ENCODE peak calls at places on chromosomes 12 and 14, in four cellular contexts. One of them, this sample, is unnamed.

GRCh38 chr14:22630486-22630885 is 13.7 kb downstream of the OR6J1 start:
- DNase-seq in HepG2: no peak
- DNase-seq in K562: no peak
- DNase-seq in HCT116: no peak
- DNase-seq in this sample: no peak

GRCh38 chr12:56034586-56035332 is 7.0 kb upstream of the RPS26 start:
- DNase-seq in HepG2: no peak
- DNase-seq in K562: no peak
- DNase-seq in HCT116: no peak
- DNase-seq in this sample: no peak

GRCh38 chr12:113252494-113252893 is 31.2 kb downstream of the TPCN1 start:
- DNase-seq in HCT116: no peak
- DNase-seq in HepG2: no peak
- DNase-seq in K562: no peak
- DNase-seq in this sample: no peak

GRCh38 chr12:102300824-102301461 is 103.3 kb upstream of the PMCH start:
- DNase-seq in K562: peak
- DNase-seq in HepG2: peak
- DNase-seq in HCT116: peak
- DNase-seq in this sample: peak

GRCh38 chr12:31339831-31340622 is 14.1 kb upstream of the SINHCAF start:
- DNase-seq in HCT116: no peak
- DNase-seq in HepG2: no peak
- DNase-seq in K562: no peak
- DNase-seq in this sample: no peak

GRCh38 chr12:106814649-106815048 is 40.2 kb downstream of the RIC8B start:
- DNase-seq in K562: no peak
- DNase-seq in HepG2: no peak
- DNase-seq in HCT116: no peak
- DNase-seq in this sample: no peak

GRCh38 chr12:74945771-74946198 is 263.9 kb downstream of the KCNC2 start:
- DNase-seq in HCT116: no peak
- DNase-seq in K562: no peak
- DNase-seq in HepG2: no peak
- DNase-seq in this sample: no peak

GRCh38 chr14:83594874-83595273 is 1935.1 kb upstream of the FLRT2 start:
- DNase-seq in HepG2: no peak
- DNase-seq in K562: no peak
- DNase-seq in HCT116: no peak
- DNase-seq in this sample: no peak

GRCh38 chr12:116465407-116465806 is 93.8 kb upstream of the MAP1LC3B2 start:
- DNase-seq in HCT116: no peak
- DNase-seq in HepG2: no peak
- DNase-seq in K562: no peak
- DNase-seq in this sample: no peak

GRCh38 chr12:110917467-110917866 is 2.9 kb downstream of the MYL2 start:
- DNase-seq in HCT116: peak
- DNase-seq in HepG2: peak
- DNase-seq in K562: no peak
- DNase-seq in this sample: no peak

GRCh38 chr12:124500232-124501079 is 67.0 kb downstream of the NCOR2 start:
- DNase-seq in K562: no peak
- DNase-seq in HCT116: no peak
- DNase-seq in HepG2: peak
- DNase-seq in this sample: no peak

GRCh38 chr14:95464103-95464502 is 52.3 kb downstream of the SYNE3 start:
- DNase-seq in HCT116: no peak
- DNase-seq in HepG2: no peak
- DNase-seq in K562: no peak
- DNase-seq in this sample: no peak

GRCh38 chr12:100434177-100434576 is 39.5 kb upstream of the NR1H4 start:
- DNase-seq in HCT116: no peak
- DNase-seq in K562: no peak
- DNase-seq in HepG2: no peak
- DNase-seq in this sample: no peak

GRCh38 chr14:65321370-65321875 is 91.1 kb upstream of the FUT8 start:
- DNase-seq in HCT116: no peak
- DNase-seq in K562: no peak
- DNase-seq in HepG2: no peak
- DNase-seq in this sample: no peak

GRCh38 chr12:34287986-34288962 is 266.0 kb downstream of the ALG10 start:
- DNase-seq in HCT116: no peak
- DNase-seq in HepG2: no peak
- DNase-seq in K562: no peak
- DNase-seq in this sample: no peak

GRCh38 chr12:109872-110271 is 43.3 kb downstream of the IQSEC3 start:
- DNase-seq in HCT116: no peak
- DNase-seq in K562: peak
- DNase-seq in HepG2: no peak
- DNase-seq in this sample: no peak

GRCh38 chr12:92297932-92298681 is 152.5 kb upstream of the BTG1 start:
- DNase-seq in HCT116: no peak
- DNase-seq in HepG2: no peak
- DNase-seq in K562: no peak
- DNase-seq in this sample: no peak

GRCh38 chr12:116559330-116560080 is at the start of gene MAP1LC3B2:
- DNase-seq in K562: peak
- DNase-seq in HCT116: peak
- DNase-seq in HepG2: peak
- DNase-seq in this sample: no peak

GRCh38 chr14:77623201-77623600 is 6.8 kb upstream of the SPTLC2 start:
- DNase-seq in HepG2: no peak
- DNase-seq in HCT116: no peak
- DNase-seq in K562: no peak
- DNase-seq in this sample: no peak

GRCh38 chr14:63960926-63961567 is 108.2 kb downstream of the SYNE2 start:
- DNase-seq in K562: no peak
- DNase-seq in HepG2: no peak
- DNase-seq in HCT116: no peak
- DNase-seq in this sample: no peak

GRCh38 chr12:97557116-97557515 is 94.5 kb downstream of the RMST start:
- DNase-seq in HepG2: no peak
- DNase-seq in K562: no peak
- DNase-seq in HCT116: no peak
- DNase-seq in this sample: no peak

GRCh38 chr12:75724913-75725312 is 213.5 kb upstream of the KRR1 start:
- DNase-seq in HepG2: peak
- DNase-seq in K562: peak
- DNase-seq in HCT116: peak
- DNase-seq in this sample: no peak

GRCh38 chr12:51788876-51789275 is 59.6 kb downstream of the FIGNL2 start:
- DNase-seq in K562: no peak
- DNase-seq in HCT116: no peak
- DNase-seq in HepG2: no peak
- DNase-seq in this sample: no peak
- TF ChIP-seq TCF7L2 in K562: no peak
- TF ChIP-seq TCF7L2 in HCT116: no peak
- TF ChIP-seq TCF7L2 in HepG2: no peak
- TF ChIP-seq TCF7L2 in this sample: no peak

DNA sequence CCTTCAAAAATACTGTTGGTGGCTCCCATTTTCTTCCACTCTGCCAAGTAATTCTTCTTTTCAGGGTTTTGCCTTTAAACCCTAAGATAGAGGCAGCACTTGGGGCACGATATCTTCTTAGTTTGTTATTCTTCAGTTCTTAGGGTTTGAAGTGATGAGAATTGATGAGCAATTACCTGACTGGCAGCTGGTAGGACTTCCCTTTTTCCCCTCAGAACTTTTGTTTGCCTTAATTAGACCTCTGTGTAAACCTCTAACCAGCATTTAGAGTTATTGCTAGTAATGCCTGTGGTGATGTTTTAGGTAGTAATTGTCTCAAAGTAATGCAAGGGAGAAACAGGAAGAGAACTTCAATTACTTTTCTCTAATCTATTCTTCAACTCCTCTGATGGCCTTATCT is 683.5 kb downstream of the RPL10L start:
- DNase-seq in HepG2: no peak
- DNase-seq in HCT116: no peak
- DNase-seq in K562: no peak
- DNase-seq in this sample: no peak
- TF ChIP-seq SIN3A in HepG2: no peak
- TF ChIP-seq SIN3A in HCT116: no peak
- TF ChIP-seq SIN3A in K562: no peak
- TF ChIP-seq SIN3A in this sample: no peak

GRCh38 chr14:105421723-105422615 is 2.3 kb downstream of the MTA1 start:
- DNase-seq in K562: no peak
- DNase-seq in HepG2: no peak
- DNase-seq in HCT116: no peak
- DNase-seq in this sample: no peak

GRCh38 chr14:105424861-105425260 is 5.2 kb downstream of the MTA1 start:
- DNase-seq in K562: no peak
- DNase-seq in HCT116: no peak
- DNase-seq in HepG2: no peak
- DNase-seq in this sample: no peak

GRCh38 chr14:105423488-105424195 is 4.0 kb downstream of the MTA1 start:
- DNase-seq in HCT116: no peak
- DNase-seq in K562: no peak
- DNase-seq in HepG2: no peak
- DNase-seq in this sample: no peak

GRCh38 chr14:105420976-105421674 is 1.5 kb downstream of the MTA1 start:
- DNase-seq in HCT116: no peak
- DNase-seq in K562: no peak
- DNase-seq in HepG2: no peak
- DNase-seq in this sample: no peak

DNA sequence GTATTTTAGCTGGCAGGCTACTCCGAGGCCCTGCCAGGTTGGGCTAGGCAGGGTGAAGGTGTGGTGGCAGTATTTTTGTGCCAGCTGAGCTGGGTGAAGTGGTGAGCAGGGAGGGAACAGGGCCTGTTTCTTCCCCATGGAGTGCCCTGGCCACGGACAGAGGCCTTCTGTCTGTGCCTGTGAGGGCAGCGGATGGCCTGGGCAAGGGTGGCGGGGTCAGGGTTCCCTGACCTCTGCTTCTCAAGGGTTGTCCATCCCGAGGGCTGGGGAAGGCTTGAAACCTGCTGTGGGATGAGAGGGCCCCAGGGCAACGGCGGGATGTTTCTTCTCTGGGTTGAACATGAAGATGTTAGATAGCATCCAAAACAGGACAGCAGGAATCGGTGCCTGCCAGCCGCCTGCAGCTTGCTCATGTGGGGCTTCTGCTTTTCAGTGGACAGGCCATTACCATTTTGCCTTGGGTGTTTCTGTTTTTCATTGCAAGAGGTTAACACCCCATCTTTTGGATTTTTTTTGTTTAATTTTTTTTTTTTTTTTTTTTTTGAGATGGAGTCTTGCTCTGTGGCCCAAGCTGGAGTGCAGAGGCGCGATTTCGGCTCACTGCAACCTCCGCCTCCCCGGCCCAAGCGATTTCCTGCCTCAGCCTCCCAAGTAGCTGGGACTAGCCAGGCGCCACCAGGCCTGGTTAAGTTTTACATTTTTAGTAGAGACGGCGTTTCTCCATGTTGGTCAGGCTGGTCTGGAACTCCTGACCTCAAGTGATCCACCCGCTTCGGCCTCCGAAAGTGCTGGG is 3.3 kb downstream of the MTA1 start:
- DNase-seq in HepG2: no peak
- DNase-seq in HCT116: no peak
- DNase-seq in K562: no peak
- DNase-seq in this sample: no peak
- TF ChIP-seq POLR2AphosphoS5 in HepG2: no peak
- TF ChIP-seq POLR2AphosphoS5 in HCT116: no peak
- TF ChIP-seq POLR2AphosphoS5 in K562: no peak
- TF ChIP-seq POLR2AphosphoS5 in this sample: no peak

GRCh38 chr14:69106451-69106850 is 46.5 kb downstream of the DCAF5 start:
- DNase-seq in K562: no peak
- DNase-seq in HCT116: no peak
- DNase-seq in HepG2: no peak
- DNase-seq in this sample: no peak
- TF ChIP-seq TCF7L2 in K562: no peak
- TF ChIP-seq TCF7L2 in HCT116: no peak
- TF ChIP-seq TCF7L2 in HepG2: no peak
- TF ChIP-seq TCF7L2 in this sample: no peak

DNA sequence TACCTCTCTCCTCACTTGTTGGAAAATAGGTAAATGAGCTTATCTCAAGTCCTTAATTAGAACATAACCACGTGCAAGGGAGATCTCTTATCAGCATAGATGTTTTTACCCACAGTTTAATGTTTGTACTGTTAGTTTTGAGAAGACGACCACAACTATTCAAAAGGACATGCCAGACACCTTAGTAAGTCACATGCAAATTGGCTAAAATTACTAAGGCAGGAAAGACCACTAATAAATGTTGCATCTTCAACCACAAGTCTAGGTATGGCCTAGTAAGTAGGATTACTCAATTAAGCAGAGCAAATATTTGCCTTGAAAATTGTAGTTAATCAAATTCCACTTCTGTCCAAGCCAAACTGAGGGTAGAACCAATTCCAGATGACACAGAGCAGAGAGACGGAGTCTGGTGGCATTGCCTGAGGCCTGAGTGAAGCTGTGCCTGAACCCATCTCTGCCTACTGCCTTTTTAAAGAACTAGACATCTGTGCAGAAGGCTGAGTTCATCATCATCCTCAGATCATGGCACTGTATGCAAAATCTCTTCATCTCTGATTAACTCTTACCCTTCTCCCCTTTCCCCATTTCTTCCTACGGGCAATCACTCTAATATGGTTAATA is 29.7 kb upstream of the CHST11 start:
- DNase-seq in K562: no peak
- DNase-seq in HCT116: no peak
- DNase-seq in HepG2: no peak
- DNase-seq in this sample: no peak
- TF ChIP-seq SIN3A in K562: no peak
- TF ChIP-seq SIN3A in HCT116: no peak
- TF ChIP-seq SIN3A in HepG2: no peak
- TF ChIP-seq SIN3A in this sample: no peak

DNA sequence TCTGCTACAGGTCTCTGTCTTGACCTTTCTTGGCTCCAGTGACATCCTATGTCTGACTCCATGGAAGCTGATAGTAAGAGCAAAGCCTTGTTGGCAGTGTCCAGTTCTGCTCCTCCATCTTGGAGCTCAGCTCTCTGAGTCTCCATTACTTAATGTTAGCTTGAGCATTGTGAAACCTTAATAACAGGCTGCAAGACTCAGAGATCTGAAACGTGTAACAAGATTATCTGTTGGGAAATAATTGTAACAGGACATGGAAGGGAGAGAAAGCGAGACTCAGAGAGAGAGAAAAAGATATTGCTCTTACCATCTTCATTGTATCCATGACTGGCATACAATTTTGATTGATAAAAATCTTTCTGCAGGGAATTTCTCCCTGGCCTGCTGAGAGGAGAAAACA is 1365.7 kb downstream of the AACS start:
- DNase-seq in K562: no peak
- DNase-seq in HCT116: no peak
- DNase-seq in HepG2: no peak
- DNase-seq in this sample: no peak
- TF ChIP-seq POLR2AphosphoS5 in K562: no peak
- TF ChIP-seq POLR2AphosphoS5 in HCT116: no peak
- TF ChIP-seq POLR2AphosphoS5 in HepG2: no peak
- TF ChIP-seq POLR2AphosphoS5 in this sample: no peak